ENCODE peak calls at places on chromosomes 5 and 9, in nine cellular contexts. C, Y, B, V, A, I, D, E and S are unnamed samples.

GRCh38 chr5:99694884-99695283 is 766.1 kb upstream of the CHD1 start:
- DNase-seq in B (no peak), D (no peak), C (no peak), I (no peak), Y (no peak), E (no peak), V (no peak), A (no peak), S (no peak)

GRCh38 chr9:134601764-134602163 is 39.8 kb upstream of the COL5A1 start:
- DNase-seq in Y (no peak), V (no peak), D (no peak), B (no peak), C (no peak), A (no peak), I (no peak), E (peak), S (peak)

GRCh38 chr9:114614373-114614772 is 3.3 kb downstream of the TMEM268 start:
- DNase-seq in D (no peak), A (no peak), B (no peak), V (no peak), I (no peak), Y (no peak), E (no peak), C (no peak), S (no peak)

GRCh38 chr5:109874108-109874507 is 184.4 kb downstream of the MAN2A1 start:
- DNase-seq in D (no peak), E (no peak), V (no peak), B (no peak), A (no peak), C (no peak), I (no peak), Y (no peak), S (no peak)

GRCh38 chr5:113122053-113122452 is 145.5 kb downstream of the DCP2 start:
- DNase-seq in E (peak), A (peak), D (no peak), I (no peak), C (no peak), Y (no peak), V (no peak), B (no peak), S (peak)

GRCh38 chr9:85523202-85523601 is 218.6 kb downstream of the AGTPBP1 start:
- DNase-seq in C (no peak), B (no peak), D (no peak), I (no peak), E (no peak), A (no peak), Y (no peak), V (no peak), S (no peak)

GRCh38 chr5:127097288-127097687 is 24.0 kb upstream of the C5orf63 start:
- DNase-seq in D (no peak), Y (no peak), V (no peak), I (no peak), C (no peak), B (no peak), E (no peak), A (no peak), S (peak)

GRCh38 chr5:37005252-37005651 is 128.7 kb downstream of the NIPBL start:
- DNase-seq in E (peak), C (no peak), I (no peak), A (no peak), V (no peak), D (no peak), B (no peak), Y (no peak), S (peak)

GRCh38 chr5:128378636-128379035 is 159.4 kb downstream of the FBN2 start:
- DNase-seq in E (peak), B (no peak), Y (no peak), D (no peak), V (no peak), I (no peak), A (no peak), C (no peak), S (no peak)

GRCh38 chr9:2916382-2916985 is 72.6 kb upstream of the PUM3 start:
- DNase-seq in I (no peak), B (no peak), V (no peak), E (no peak), Y (no peak), C (no peak), A (peak), D (no peak), S (no peak)

GRCh38 chr9:133793471-133793870 is 55.3 kb upstream of the SARDH start:
- DNase-seq in Y (no peak), V (no peak), A (no peak), I (no peak), E (no peak), C (no peak), D (no peak), B (no peak), S (no peak)

GRCh38 chr5:170503970-170504525 is at the start of gene KCNIP1:
- DNase-seq in D (peak), Y (no peak), I (no peak), B (no peak), E (peak), A (no peak), V (no peak), C (peak), S (no peak)

GRCh38 chr9:128503870-128504269 is 649 bp upstream of the GLE1 start:
- DNase-seq in B (no peak), V (no peak), C (no peak), E (peak), D (no peak), I (no peak), A (peak), Y (no peak), S (peak)

GRCh38 chr9:6367128-6367741 is 39.1 kb downstream of the TPD52L3 start:
- DNase-seq in E (peak), V (no peak), A (no peak), B (no peak), D (no peak), I (no peak), Y (no peak), C (no peak), S (no peak)

GRCh38 chr5:96844476-96844990 is 31.8 kb upstream of the ERAP2 start:
- DNase-seq in E (peak), A (no peak), Y (no peak), B (no peak), C (no peak), I (no peak), V (no peak), D (no peak), S (peak)

GRCh38 chr5:135979510-135979909 is 24.7 kb upstream of the LECT2 start:
- DNase-seq in C (no peak), Y (no peak), I (no peak), D (no peak), V (no peak), A (no peak), E (peak), B (no peak), S (no peak)

GRCh38 chr5:57302643-57303042 is 128.8 kb downstream of the GPBP1 start:
- DNase-seq in A (no peak), C (no peak), E (peak), D (peak), I (no peak), V (peak), Y (no peak), B (no peak), S (no peak)

GRCh38 chr5:133969654-133970324 is 1.4 kb upstream of the C5orf15 start:
- DNase-seq in C (no peak), Y (no peak), E (peak), I (no peak), A (peak), V (peak), B (peak), D (no peak), S (peak)

GRCh38 chr5:52419357-52419756 is 368.4 kb upstream of the ITGA1 start:
- DNase-seq in C (no peak), A (no peak), Y (no peak), I (no peak), E (no peak), D (no peak), B (no peak), V (no peak), S (no peak)

GRCh38 chr5:157222506-157223230 is 42.0 kb downstream of the ITK start:
- DNase-seq in E (peak), D (peak), I (peak), Y (no peak), C (no peak), A (no peak), B (no peak), V (no peak), S (peak)

GRCh38 chr9:81592890-81593271 is 96.5 kb downstream of the TLE1 start:
- DNase-seq in D (no peak), A (no peak), C (peak), B (no peak), E (no peak), Y (no peak), I (no peak), V (no peak), S (no peak)